ENCODE peak calls at places on chromosome 7, in ten cellular contexts. One of them, this sample, is unnamed.

GRCh38 chr7:81410471-81411117 is 359.3 kb downstream of the HGF start:
- DNase-seq in activated gamma-delta T cell treated with Interleukin-2 at 50 U/mL for 16 hours: no peak
- DNase-seq in NCI-H82: no peak
- DNase-seq in stimulated activated CD4-positive, alpha-beta T cell treated with anti-CD3 and anti-CD28 coated beads, Interleukin-15, amount 100 ng/mL, for 1 hour: no peak
- DNase-seq in activated CD8-positive, alpha-beta memory T cell treated with anti-CD3 and anti-CD28 coated beads for 24 hours: no peak
- DNase-seq in GM23248: no peak
- DNase-seq in activated CD4-positive, alpha-beta T cell treated with anti-CD3 and anti-CD28 coated beads, Interleukin-2, amount 10 ng/mL, durations not matched to agents 7 days and 5 days: no peak
- DNase-seq in AML-193: no peak
- DNase-seq in GOT3: no peak
- DNase-seq in cardiac muscle cell: no peak
- DNase-seq in this sample: no peak

GRCh38 chr7:55574062-55574717 is 1.9 kb upstream of the VOPP1 start:
- DNase-seq in activated gamma-delta T cell treated with Interleukin-2 at 50 U/mL for 16 hours: no peak
- DNase-seq in NCI-H82: no peak
- DNase-seq in stimulated activated CD4-positive, alpha-beta T cell treated with anti-CD3 and anti-CD28 coated beads, Interleukin-15, amount 100 ng/mL, for 1 hour: no peak
- DNase-seq in activated CD8-positive, alpha-beta memory T cell treated with anti-CD3 and anti-CD28 coated beads for 24 hours: no peak
- DNase-seq in GM23248: peak; percentile 45
- DNase-seq in activated CD4-positive, alpha-beta T cell treated with anti-CD3 and anti-CD28 coated beads, Interleukin-2, amount 10 ng/mL, durations not matched to agents 7 days and 5 days: peak; percentile 50
- DNase-seq in AML-193: no peak
- DNase-seq in GOT3: no peak
- DNase-seq in cardiac muscle cell: peak; percentile 22
- DNase-seq in this sample: no peak

GRCh38 chr7:106812027-106812643 is 52.9 kb upstream of the PIK3CG start:
- DNase-seq in activated gamma-delta T cell treated with Interleukin-2 at 50 U/mL for 16 hours: no peak
- DNase-seq in NCI-H82: no peak
- DNase-seq in stimulated activated CD4-positive, alpha-beta T cell treated with anti-CD3 and anti-CD28 coated beads, Interleukin-15, amount 100 ng/mL, for 1 hour: no peak
- DNase-seq in activated CD8-positive, alpha-beta memory T cell treated with anti-CD3 and anti-CD28 coated beads for 24 hours: no peak
- DNase-seq in GM23248: peak; percentile 49
- DNase-seq in activated CD4-positive, alpha-beta T cell treated with anti-CD3 and anti-CD28 coated beads, Interleukin-2, amount 10 ng/mL, durations not matched to agents 7 days and 5 days: peak; percentile 33
- DNase-seq in AML-193: no peak
- DNase-seq in GOT3: no peak
- DNase-seq in cardiac muscle cell: no peak
- DNase-seq in this sample: no peak

GRCh38 chr7:16542401-16542800 is 15.8 kb downstream of the LRRC72 start:
- DNase-seq in activated gamma-delta T cell treated with Interleukin-2 at 50 U/mL for 16 hours: no peak
- DNase-seq in NCI-H82: no peak
- DNase-seq in stimulated activated CD4-positive, alpha-beta T cell treated with anti-CD3 and anti-CD28 coated beads, Interleukin-15, amount 100 ng/mL, for 1 hour: no peak
- DNase-seq in activated CD8-positive, alpha-beta memory T cell treated with anti-CD3 and anti-CD28 coated beads for 24 hours: no peak
- DNase-seq in GM23248: no peak
- DNase-seq in activated CD4-positive, alpha-beta T cell treated with anti-CD3 and anti-CD28 coated beads, Interleukin-2, amount 10 ng/mL, durations not matched to agents 7 days and 5 days: no peak
- DNase-seq in AML-193: no peak
- DNase-seq in GOT3: no peak
- DNase-seq in cardiac muscle cell: no peak
- DNase-seq in this sample: no peak

GRCh38 chr7:108266489-108266888 is 136.3 kb upstream of the LAMB4 start:
- DNase-seq in activated gamma-delta T cell treated with Interleukin-2 at 50 U/mL for 16 hours: no peak
- DNase-seq in NCI-H82: no peak
- DNase-seq in stimulated activated CD4-positive, alpha-beta T cell treated with anti-CD3 and anti-CD28 coated beads, Interleukin-15, amount 100 ng/mL, for 1 hour: no peak
- DNase-seq in activated CD8-positive, alpha-beta memory T cell treated with anti-CD3 and anti-CD28 coated beads for 24 hours: no peak
- DNase-seq in GM23248: peak; percentile 36
- DNase-seq in activated CD4-positive, alpha-beta T cell treated with anti-CD3 and anti-CD28 coated beads, Interleukin-2, amount 10 ng/mL, durations not matched to agents 7 days and 5 days: no peak
- DNase-seq in AML-193: no peak
- DNase-seq in GOT3: no peak
- DNase-seq in cardiac muscle cell: no peak
- DNase-seq in this sample: no peak

GRCh38 chr7:5494683-5495561 is 71.3 kb upstream of the TNRC18 start:
- DNase-seq in activated gamma-delta T cell treated with Interleukin-2 at 50 U/mL for 16 hours: peak; percentile 73
- DNase-seq in NCI-H82: peak; percentile 84
- DNase-seq in stimulated activated CD4-positive, alpha-beta T cell treated with anti-CD3 and anti-CD28 coated beads, Interleukin-15, amount 100 ng/mL, for 1 hour: peak; percentile 68
- DNase-seq in activated CD8-positive, alpha-beta memory T cell treated with anti-CD3 and anti-CD28 coated beads for 24 hours: peak; percentile 89
- DNase-seq in GM23248: peak; percentile 89
- DNase-seq in activated CD4-positive, alpha-beta T cell treated with anti-CD3 and anti-CD28 coated beads, Interleukin-2, amount 10 ng/mL, durations not matched to agents 7 days and 5 days: peak; percentile 85
- DNase-seq in AML-193: peak; percentile 59
- DNase-seq in GOT3: peak; percentile 51
- DNase-seq in cardiac muscle cell: peak; percentile 82
- DNase-seq in this sample: no peak

GRCh38 chr7:71638108-71638507 is 506.2 kb downstream of the GALNT17 start:
- DNase-seq in activated gamma-delta T cell treated with Interleukin-2 at 50 U/mL for 16 hours: no peak
- DNase-seq in NCI-H82: no peak
- DNase-seq in stimulated activated CD4-positive, alpha-beta T cell treated with anti-CD3 and anti-CD28 coated beads, Interleukin-15, amount 100 ng/mL, for 1 hour: no peak
- DNase-seq in activated CD8-positive, alpha-beta memory T cell treated with anti-CD3 and anti-CD28 coated beads for 24 hours: no peak
- DNase-seq in GM23248: no peak
- DNase-seq in activated CD4-positive, alpha-beta T cell treated with anti-CD3 and anti-CD28 coated beads, Interleukin-2, amount 10 ng/mL, durations not matched to agents 7 days and 5 days: no peak
- DNase-seq in AML-193: no peak
- DNase-seq in GOT3: no peak
- DNase-seq in cardiac muscle cell: no peak
- DNase-seq in this sample: no peak

GRCh38 chr7:151340794-151341356 is 737 bp upstream of the NUB1 start:
- DNase-seq in activated gamma-delta T cell treated with Interleukin-2 at 50 U/mL for 16 hours: no peak
- DNase-seq in NCI-H82: no peak
- DNase-seq in stimulated activated CD4-positive, alpha-beta T cell treated with anti-CD3 and anti-CD28 coated beads, Interleukin-15, amount 100 ng/mL, for 1 hour: no peak
- DNase-seq in activated CD8-positive, alpha-beta memory T cell treated with anti-CD3 and anti-CD28 coated beads for 24 hours: no peak
- DNase-seq in GM23248: peak; percentile 26
- DNase-seq in activated CD4-positive, alpha-beta T cell treated with anti-CD3 and anti-CD28 coated beads, Interleukin-2, amount 10 ng/mL, durations not matched to agents 7 days and 5 days: no peak
- DNase-seq in AML-193: no peak
- DNase-seq in GOT3: no peak
- DNase-seq in cardiac muscle cell: no peak
- DNase-seq in this sample: no peak

GRCh38 chr7:38796636-38797501 is 112.1 kb downstream of the VPS41 start:
- DNase-seq in activated gamma-delta T cell treated with Interleukin-2 at 50 U/mL for 16 hours: peak; percentile 34
- DNase-seq in NCI-H82: peak; percentile 80
- DNase-seq in stimulated activated CD4-positive, alpha-beta T cell treated with anti-CD3 and anti-CD28 coated beads, Interleukin-15, amount 100 ng/mL, for 1 hour: no peak
- DNase-seq in activated CD8-positive, alpha-beta memory T cell treated with anti-CD3 and anti-CD28 coated beads for 24 hours: peak; percentile 62
- DNase-seq in GM23248: peak; percentile 66
- DNase-seq in activated CD4-positive, alpha-beta T cell treated with anti-CD3 and anti-CD28 coated beads, Interleukin-2, amount 10 ng/mL, durations not matched to agents 7 days and 5 days: peak; percentile 53
- DNase-seq in AML-193: peak; percentile 6
- DNase-seq in GOT3: no peak
- DNase-seq in cardiac muscle cell: peak; percentile 65
- DNase-seq in this sample: peak; percentile 1

GRCh38 chr7:77867208-77867915 is 68.8 kb downstream of the PHTF2 start:
- DNase-seq in activated gamma-delta T cell treated with Interleukin-2 at 50 U/mL for 16 hours: no peak
- DNase-seq in NCI-H82: no peak
- DNase-seq in stimulated activated CD4-positive, alpha-beta T cell treated with anti-CD3 and anti-CD28 coated beads, Interleukin-15, amount 100 ng/mL, for 1 hour: no peak
- DNase-seq in activated CD8-positive, alpha-beta memory T cell treated with anti-CD3 and anti-CD28 coated beads for 24 hours: no peak
- DNase-seq in GM23248: no peak
- DNase-seq in activated CD4-positive, alpha-beta T cell treated with anti-CD3 and anti-CD28 coated beads, Interleukin-2, amount 10 ng/mL, durations not matched to agents 7 days and 5 days: no peak
- DNase-seq in AML-193: no peak
- DNase-seq in GOT3: no peak
- DNase-seq in cardiac muscle cell: peak; percentile 31
- DNase-seq in this sample: no peak

GRCh38 chr7:99840136-99840869 is 12.5 kb downstream of the CYP3A43 start:
- DNase-seq in activated gamma-delta T cell treated with Interleukin-2 at 50 U/mL for 16 hours: no peak
- DNase-seq in NCI-H82: no peak
- DNase-seq in stimulated activated CD4-positive, alpha-beta T cell treated with anti-CD3 and anti-CD28 coated beads, Interleukin-15, amount 100 ng/mL, for 1 hour: no peak
- DNase-seq in activated CD8-positive, alpha-beta memory T cell treated with anti-CD3 and anti-CD28 coated beads for 24 hours: no peak
- DNase-seq in GM23248: no peak
- DNase-seq in activated CD4-positive, alpha-beta T cell treated with anti-CD3 and anti-CD28 coated beads, Interleukin-2, amount 10 ng/mL, durations not matched to agents 7 days and 5 days: no peak
- DNase-seq in AML-193: no peak
- DNase-seq in GOT3: no peak
- DNase-seq in cardiac muscle cell: no peak
- DNase-seq in this sample: peak; percentile 5

GRCh38 chr7:17545348-17545747 is 246.9 kb downstream of the AHR start:
- DNase-seq in activated gamma-delta T cell treated with Interleukin-2 at 50 U/mL for 16 hours: no peak
- DNase-seq in NCI-H82: no peak
- DNase-seq in stimulated activated CD4-positive, alpha-beta T cell treated with anti-CD3 and anti-CD28 coated beads, Interleukin-15, amount 100 ng/mL, for 1 hour: no peak
- DNase-seq in activated CD8-positive, alpha-beta memory T cell treated with anti-CD3 and anti-CD28 coated beads for 24 hours: no peak
- DNase-seq in GM23248: no peak
- DNase-seq in activated CD4-positive, alpha-beta T cell treated with anti-CD3 and anti-CD28 coated beads, Interleukin-2, amount 10 ng/mL, durations not matched to agents 7 days and 5 days: no peak
- DNase-seq in AML-193: no peak
- DNase-seq in GOT3: no peak
- DNase-seq in cardiac muscle cell: peak; percentile 44
- DNase-seq in this sample: no peak

GRCh38 chr7:131222171-131222570 is 105.5 kb upstream of the MKLN1 start:
- DNase-seq in activated gamma-delta T cell treated with Interleukin-2 at 50 U/mL for 16 hours: no peak
- DNase-seq in NCI-H82: peak; percentile 1
- DNase-seq in stimulated activated CD4-positive, alpha-beta T cell treated with anti-CD3 and anti-CD28 coated beads, Interleukin-15, amount 100 ng/mL, for 1 hour: no peak
- DNase-seq in activated CD8-positive, alpha-beta memory T cell treated with anti-CD3 and anti-CD28 coated beads for 24 hours: peak; percentile 26
- DNase-seq in GM23248: no peak
- DNase-seq in activated CD4-positive, alpha-beta T cell treated with anti-CD3 and anti-CD28 coated beads, Interleukin-2, amount 10 ng/mL, durations not matched to agents 7 days and 5 days: no peak
- DNase-seq in AML-193: no peak
- DNase-seq in GOT3: no peak
- DNase-seq in cardiac muscle cell: no peak
- DNase-seq in this sample: no peak

This sample was measured in keratinocyte.